ENCODE peak calls at places on chromosome 18, in five cellular contexts. One of them, this sample, is unnamed.

GRCh38 chr18:2526320-2526719 is 45.0 kb downstream of the METTL4 start:
- DNase-seq in fibroblast of lung: no peak
- DNase-seq in choroid plexus epithelial cell: no peak
- DNase-seq in astrocyte: no peak
- DNase-seq in fibroblast of the aortic adventitia: no peak
- DNase-seq in this sample: no peak

GRCh38 chr18:76764296-76764901 is 58.0 kb upstream of the ZNF236 start:
- DNase-seq in fibroblast of lung: no peak
- DNase-seq in choroid plexus epithelial cell: no peak
- DNase-seq in astrocyte: no peak
- DNase-seq in fibroblast of the aortic adventitia: no peak
- DNase-seq in this sample: no peak

GRCh38 chr18:8537400-8537799 is 71.8 kb upstream of the RAB12 start:
- DNase-seq in fibroblast of lung: no peak
- DNase-seq in choroid plexus epithelial cell: no peak
- DNase-seq in astrocyte: no peak
- DNase-seq in fibroblast of the aortic adventitia: no peak
- DNase-seq in this sample: no peak

GRCh38 chr18:23627325-23627724 is 35.4 kb downstream of the ANKRD29 start:
- DNase-seq in fibroblast of lung: peak
- DNase-seq in choroid plexus epithelial cell: peak
- DNase-seq in astrocyte: peak
- DNase-seq in fibroblast of the aortic adventitia: peak
- DNase-seq in this sample: peak

GRCh38 chr18:57084331-57085298 is 62.3 kb upstream of the BOD1L2 start:
- DNase-seq in fibroblast of lung: no peak
- DNase-seq in choroid plexus epithelial cell: no peak
- DNase-seq in astrocyte: no peak
- DNase-seq in fibroblast of the aortic adventitia: no peak
- DNase-seq in this sample: no peak

GRCh38 chr18:76421291-76422078 is 73.6 kb downstream of the ZNF516 start:
- DNase-seq in fibroblast of lung: peak
- DNase-seq in choroid plexus epithelial cell: no peak
- DNase-seq in astrocyte: no peak
- DNase-seq in fibroblast of the aortic adventitia: no peak
- DNase-seq in this sample: no peak

GRCh38 chr18:34913837-34914755 is 127.1 kb upstream of the MAPRE2 start:
- DNase-seq in fibroblast of lung: peak
- DNase-seq in choroid plexus epithelial cell: peak
- DNase-seq in astrocyte: peak
- DNase-seq in fibroblast of the aortic adventitia: no peak
- DNase-seq in this sample: no peak

GRCh38 chr18:50377061-50377798 is 2.4 kb downstream of the SKA1 start:
- DNase-seq in fibroblast of lung: no peak
- DNase-seq in choroid plexus epithelial cell: no peak
- DNase-seq in astrocyte: no peak
- DNase-seq in fibroblast of the aortic adventitia: peak
- DNase-seq in this sample: no peak

GRCh38 chr18:51569561-51569960 is 372.1 kb upstream of the MEX3C start:
- DNase-seq in fibroblast of lung: no peak
- DNase-seq in choroid plexus epithelial cell: no peak
- DNase-seq in astrocyte: no peak
- DNase-seq in fibroblast of the aortic adventitia: no peak
- DNase-seq in this sample: no peak

GRCh38 chr18:21650301-21650700 is 38.2 kb downstream of the SNRPD1 start:
- DNase-seq in fibroblast of lung: no peak
- DNase-seq in choroid plexus epithelial cell: no peak
- DNase-seq in astrocyte: no peak
- DNase-seq in fibroblast of the aortic adventitia: no peak
- DNase-seq in this sample: no peak

GRCh38 chr18:76803814-76804213 is 18.5 kb upstream of the ZNF236 start:
- DNase-seq in fibroblast of lung: peak
- DNase-seq in choroid plexus epithelial cell: peak
- DNase-seq in astrocyte: peak
- DNase-seq in fibroblast of the aortic adventitia: peak
- DNase-seq in this sample: no peak

GRCh38 chr18:24063121-24063731 is 48.7 kb downstream of the TTC39C start:
- DNase-seq in fibroblast of lung: peak
- DNase-seq in choroid plexus epithelial cell: peak
- DNase-seq in astrocyte: peak
- DNase-seq in fibroblast of the aortic adventitia: peak
- DNase-seq in this sample: peak

GRCh38 chr18:34550902-34551301 is 159.2 kb upstream of the DTNA start:
- DNase-seq in fibroblast of lung: no peak
- DNase-seq in choroid plexus epithelial cell: no peak
- DNase-seq in astrocyte: no peak
- DNase-seq in fibroblast of the aortic adventitia: no peak
- DNase-seq in this sample: no peak

GRCh38 chr18:23688528-23688927 is 725 bp upstream of the LAMA3 start:
- DNase-seq in fibroblast of lung: no peak
- DNase-seq in choroid plexus epithelial cell: no peak
- DNase-seq in astrocyte: no peak
- DNase-seq in fibroblast of the aortic adventitia: no peak
- DNase-seq in this sample: no peak

GRCh38 chr18:34787931-34788532 is 77.9 kb downstream of the DTNA start:
- DNase-seq in fibroblast of lung: peak
- DNase-seq in choroid plexus epithelial cell: peak
- DNase-seq in astrocyte: peak
- DNase-seq in fibroblast of the aortic adventitia: peak
- DNase-seq in this sample: peak

GRCh38 chr18:8081872-8082553 is 514.9 kb downstream of the PTPRM start:
- DNase-seq in fibroblast of lung: no peak
- DNase-seq in choroid plexus epithelial cell: peak
- DNase-seq in astrocyte: no peak
- DNase-seq in fibroblast of the aortic adventitia: no peak
- DNase-seq in this sample: no peak

GRCh38 chr18:49096021-49096420 is 145.3 kb upstream of the SMAD7 start:
- DNase-seq in fibroblast of lung: no peak
- DNase-seq in choroid plexus epithelial cell: no peak
- DNase-seq in astrocyte: no peak
- DNase-seq in fibroblast of the aortic adventitia: no peak
- DNase-seq in this sample: no peak

GRCh38 chr18:21243041-21243431 is 1.0 kb downstream of the GREB1L start:
- DNase-seq in fibroblast of lung: peak
- DNase-seq in choroid plexus epithelial cell: no peak
- DNase-seq in astrocyte: peak
- DNase-seq in fibroblast of the aortic adventitia: peak
- DNase-seq in this sample: no peak

GRCh38 chr18:56257215-56257614 is 381.2 kb downstream of the TXNL1 start:
- DNase-seq in fibroblast of lung: peak
- DNase-seq in choroid plexus epithelial cell: peak
- DNase-seq in astrocyte: peak
- DNase-seq in fibroblast of the aortic adventitia: peak
- DNase-seq in this sample: peak

GRCh38 chr18:1777843-1778242 is 793.5 kb downstream of the METTL4 start:
- DNase-seq in fibroblast of lung: no peak
- DNase-seq in choroid plexus epithelial cell: no peak
- DNase-seq in astrocyte: no peak
- DNase-seq in fibroblast of the aortic adventitia: no peak
- DNase-seq in this sample: no peak

GRCh38 chr18:28124239-28125029 is 52.5 kb downstream of the CDH2 start:
- DNase-seq in fibroblast of lung: peak
- DNase-seq in choroid plexus epithelial cell: peak
- DNase-seq in astrocyte: peak
- DNase-seq in fibroblast of the aortic adventitia: peak
- DNase-seq in this sample: no peak
- H3K4me3 ChIP-seq in fibroblast of lung: no peak
- H3K4me3 ChIP-seq in choroid plexus epithelial cell: no peak
- H3K4me3 ChIP-seq in astrocyte: no peak
- H3K4me3 ChIP-seq in fibroblast of the aortic adventitia: peak
- H3K4me3 ChIP-seq in this sample: no peak

GRCh38 chr18:60987963-60988362 is 345.3 kb upstream of the CDH20 start:
- DNase-seq in fibroblast of lung: peak
- DNase-seq in choroid plexus epithelial cell: peak
- DNase-seq in astrocyte: peak
- DNase-seq in fibroblast of the aortic adventitia: peak
- DNase-seq in this sample: no peak
- H3K4me3 ChIP-seq in fibroblast of lung: no peak
- H3K4me3 ChIP-seq in choroid plexus epithelial cell: no peak
- H3K4me3 ChIP-seq in astrocyte: no peak
- H3K4me3 ChIP-seq in fibroblast of the aortic adventitia: no peak
- H3K4me3 ChIP-seq in this sample: no peak

GRCh38 chr18:10927290-10927979 is 221.9 kb downstream of the PIEZO2 start:
- DNase-seq in fibroblast of lung: peak
- DNase-seq in choroid plexus epithelial cell: peak
- DNase-seq in astrocyte: peak
- DNase-seq in fibroblast of the aortic adventitia: peak
- DNase-seq in this sample: no peak
- H3K4me3 ChIP-seq in fibroblast of lung: peak
- H3K4me3 ChIP-seq in choroid plexus epithelial cell: peak
- H3K4me3 ChIP-seq in astrocyte: peak
- H3K4me3 ChIP-seq in fibroblast of the aortic adventitia: peak
- H3K4me3 ChIP-seq in this sample: no peak

DNA sequence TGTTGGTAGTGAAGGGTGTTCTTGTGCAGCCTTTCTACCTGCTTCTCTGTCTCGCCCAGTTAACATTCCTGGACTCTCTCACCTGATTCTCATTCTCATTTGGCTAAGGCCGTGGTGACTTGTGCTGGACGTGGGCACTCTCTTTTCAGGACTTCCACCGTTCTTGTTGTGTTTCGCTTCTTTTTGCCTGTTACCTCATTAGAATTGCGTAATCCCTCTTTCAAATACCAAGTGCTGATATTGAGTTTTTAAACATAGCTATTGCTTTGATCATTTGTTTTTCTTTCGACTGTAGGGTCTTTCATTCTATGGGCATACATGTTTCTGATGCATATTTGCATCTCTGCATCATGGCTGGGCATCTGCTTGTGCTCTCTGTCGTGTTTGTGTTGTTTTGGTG is 287.0 kb downstream of the ALPK2 start:
- DNase-seq in fibroblast of lung: no peak
- DNase-seq in choroid plexus epithelial cell: no peak
- DNase-seq in astrocyte: no peak
- DNase-seq in fibroblast of the aortic adventitia: no peak
- DNase-seq in this sample: no peak
- H3K4me3 ChIP-seq in fibroblast of lung: no peak
- H3K4me3 ChIP-seq in choroid plexus epithelial cell: no peak
- H3K4me3 ChIP-seq in astrocyte: no peak
- H3K4me3 ChIP-seq in fibroblast of the aortic adventitia: no peak
- H3K4me3 ChIP-seq in this sample: no peak

GRCh38 chr18:12947355-12948054 is at the start of gene SEH1L:
- DNase-seq in fibroblast of lung: peak
- DNase-seq in choroid plexus epithelial cell: peak
- DNase-seq in astrocyte: peak
- DNase-seq in fibroblast of the aortic adventitia: peak
- DNase-seq in this sample: peak
- H3K4me3 ChIP-seq in fibroblast of lung: peak
- H3K4me3 ChIP-seq in choroid plexus epithelial cell: peak
- H3K4me3 ChIP-seq in astrocyte: peak
- H3K4me3 ChIP-seq in fibroblast of the aortic adventitia: peak
- H3K4me3 ChIP-seq in this sample: peak

DNA sequence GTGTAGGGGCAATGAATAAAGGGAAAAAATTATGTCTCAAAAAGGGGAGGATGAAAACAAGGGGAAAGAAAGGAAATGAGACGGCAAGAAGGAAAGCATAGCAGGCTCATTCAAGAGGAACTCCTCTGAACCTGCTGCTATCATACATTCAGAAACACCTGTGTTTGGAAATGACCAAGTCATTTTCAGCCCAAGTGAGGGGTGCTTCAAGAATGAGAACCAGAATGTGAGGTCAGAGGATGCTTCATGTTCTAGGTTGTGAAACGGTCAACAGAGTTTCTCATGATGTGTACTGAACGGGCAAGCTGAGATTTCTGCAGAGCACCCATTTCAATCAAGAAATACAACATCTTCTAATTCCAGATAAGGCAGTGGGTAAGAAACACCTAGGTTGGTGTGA is 1367.2 kb upstream of the CELF4 start:
- DNase-seq in fibroblast of lung: no peak
- DNase-seq in choroid plexus epithelial cell: no peak
- DNase-seq in astrocyte: no peak
- DNase-seq in fibroblast of the aortic adventitia: no peak
- DNase-seq in this sample: no peak
- H3K4me3 ChIP-seq in fibroblast of lung: no peak
- H3K4me3 ChIP-seq in choroid plexus epithelial cell: no peak
- H3K4me3 ChIP-seq in astrocyte: no peak
- H3K4me3 ChIP-seq in fibroblast of the aortic adventitia: no peak
- H3K4me3 ChIP-seq in this sample: no peak

GRCh38 chr18:79737426-79737825 is 57.8 kb downstream of the CTDP1 start:
- DNase-seq in fibroblast of lung: no peak
- DNase-seq in choroid plexus epithelial cell: no peak
- DNase-seq in astrocyte: no peak
- DNase-seq in fibroblast of the aortic adventitia: no peak
- DNase-seq in this sample: no peak
- H3K4me3 ChIP-seq in fibroblast of lung: no peak
- H3K4me3 ChIP-seq in choroid plexus epithelial cell: no peak
- H3K4me3 ChIP-seq in astrocyte: no peak
- H3K4me3 ChIP-seq in fibroblast of the aortic adventitia: no peak
- H3K4me3 ChIP-seq in this sample: no peak